ENCODE peak calls at places on chromosomes 7 and 10, in eight cellular contexts. W is stomach, T is brain microvascular endothelial cell, C is OCI-LY7, Y is AG09309, Z is epithelial cell of esophagus, L is BJ, U is testis. F is an unnamed sample.

GRCh38 chr7:149732111-149732561 is 41.3 kb downstream of the ZNF467 start:
- DNase-seq in W (peak; percentile 35), T (no peak), C (no peak), Y (no peak), Z (no peak), L (no peak), U (no peak), F (no peak)

GRCh38 chr10:22321831-22322662 is 1.1 kb downstream of the BMI1 start:
- DNase-seq in W (no peak), T (no peak), C (peak; percentile 20), Y (no peak), Z (no peak), L (no peak), U (no peak), F (peak; percentile 37)

GRCh38 chr10:119454231-119454804 is 88.2 kb downstream of the RGS10 start:
- DNase-seq in W (no peak), T (no peak), C (no peak), Y (no peak), Z (no peak), L (no peak), U (no peak), F (no peak)

GRCh38 chr10:127300868-127301321 is 104.5 kb upstream of the INSYN2A start:
- DNase-seq in W (peak; percentile 40), T (no peak), C (no peak), Y (no peak), Z (no peak), L (no peak), U (no peak), F (no peak)

GRCh38 chr7:162583-163297 is 29.6 kb upstream of the FAM20C start:
- DNase-seq in W (no peak), T (no peak), C (no peak), Y (no peak), Z (no peak), L (peak; percentile 19), U (no peak), F (peak; percentile 32)

GRCh38 chr7:99953649-99954048 is 22.2 kb downstream of the AZGP1 start:
- DNase-seq in W (no peak), T (no peak), C (no peak), Y (peak; percentile 29), Z (peak; percentile 75), L (peak; percentile 4), U (no peak), F (peak; percentile 77)

GRCh38 chr10:110413049-110413783 is 84.5 kb upstream of the DUSP5 start:
- DNase-seq in W (no peak), T (no peak), C (peak; percentile 31), Y (no peak), Z (no peak), L (no peak), U (no peak), F (no peak)

GRCh38 chr10:103793920-103794883 is 61.2 kb downstream of the SH3PXD2A start:
- DNase-seq in W (peak; percentile 92), T (no peak), C (no peak), Y (no peak), Z (no peak), L (no peak), U (no peak), F (peak; percentile 22)

GRCh38 chr10:129777687-129778086 is 186.4 kb downstream of the EBF3 start:
- DNase-seq in W (no peak), T (no peak), C (no peak), Y (no peak), Z (no peak), L (no peak), U (peak; percentile 44), F (no peak)

GRCh38 chr10:52674474-52674873 is 98.1 kb downstream of the MBL2 start:
- DNase-seq in W (no peak), T (no peak), C (no peak), Y (no peak), Z (peak; percentile 71), L (no peak), U (no peak), F (no peak)

GRCh38 chr10:96560970-96561887 is 25.6 kb downstream of the TM9SF3 start:
- DNase-seq in W (no peak), T (no peak), C (no peak), Y (no peak), Z (no peak), L (no peak), U (no peak), F (no peak)

GRCh38 chr7:37536706-37537105 is 88.0 kb upstream of the ELMO1 start:
- DNase-seq in W (no peak), T (no peak), C (no peak), Y (no peak), Z (no peak), L (no peak), U (no peak), F (no peak)

GRCh38 chr7:56175784-56176183 is 59.6 kb upstream of the NUPR2 start:
- DNase-seq in W (no peak), T (no peak), C (no peak), Y (no peak), Z (no peak), L (no peak), U (no peak), F (no peak)

GRCh38 chr10:12679636-12680035 is 321.9 kb downstream of the CCDC3 start:
- DNase-seq in W (no peak), T (no peak), C (no peak), Y (no peak), Z (no peak), L (no peak), U (no peak), F (no peak)

GRCh38 chr7:12685550-12685949 is 1.9 kb upstream of the ARL4A start:
- DNase-seq in W (no peak), T (peak; percentile 39), C (peak; percentile 7), Y (no peak), Z (peak; percentile 30), L (no peak), U (peak; percentile 58), F (no peak)

GRCh38 chr7:132609906-132610520 is 33.7 kb upstream of the PLXNA4 start:
- DNase-seq in W (no peak), T (no peak), C (no peak), Y (no peak), Z (no peak), L (no peak), U (no peak), F (no peak)

GRCh38 chr10:69346776-69347175 is 68.5 kb downstream of the HK1 start:
- DNase-seq in W (no peak), T (no peak), C (no peak), Y (no peak), Z (no peak), L (no peak), U (no peak), F (no peak)

GRCh38 chr7:17674956-17675300 is 265.4 kb downstream of the SNX13 start:
- DNase-seq in W (no peak), T (no peak), C (no peak), Y (no peak), Z (no peak), L (no peak), U (no peak), F (no peak)

GRCh38 chr7:107327986-107328569 is 141.8 kb upstream of the GPR22 start:
- DNase-seq in W (no peak), T (peak; percentile 37), C (no peak), Y (peak; percentile 13), Z (peak; percentile 84), L (peak; percentile 24), U (no peak), F (no peak)

GRCh38 chr10:132449051-132449825 is 52.2 kb downstream of the PWWP2B start:
- DNase-seq in W (peak; percentile 87), T (no peak), C (peak; percentile 57), Y (no peak), Z (peak; percentile 33), L (no peak), U (no peak), F (no peak)

GRCh38 chr7:13159467-13160184 is 472.2 kb downstream of the ARL4A start:
- DNase-seq in W (no peak), T (no peak), C (no peak), Y (no peak), Z (no peak), L (no peak), U (no peak), F (no peak)

GRCh38 chr10:88545359-88545758 is 37.8 kb downstream of the RNLS start:
- DNase-seq in W (no peak), T (no peak), C (no peak), Y (no peak), Z (no peak), L (no peak), U (no peak), F (no peak)

GRCh38 chr7:137668404-137668803 is 178.4 kb downstream of the DGKI start:
- DNase-seq in W (no peak), T (no peak), C (no peak), Y (no peak), Z (no peak), L (no peak), U (no peak), F (no peak)
- H3K4me3 ChIP-seq in W (no peak overlapping the region), T (no peak overlapping the region), C (no peak overlapping the region), Y (no peak overlapping the region), Z (no peak overlapping the region), L (no peak overlapping the region), U (no peak overlapping the region), F (no peak overlapping the region)

DNA sequence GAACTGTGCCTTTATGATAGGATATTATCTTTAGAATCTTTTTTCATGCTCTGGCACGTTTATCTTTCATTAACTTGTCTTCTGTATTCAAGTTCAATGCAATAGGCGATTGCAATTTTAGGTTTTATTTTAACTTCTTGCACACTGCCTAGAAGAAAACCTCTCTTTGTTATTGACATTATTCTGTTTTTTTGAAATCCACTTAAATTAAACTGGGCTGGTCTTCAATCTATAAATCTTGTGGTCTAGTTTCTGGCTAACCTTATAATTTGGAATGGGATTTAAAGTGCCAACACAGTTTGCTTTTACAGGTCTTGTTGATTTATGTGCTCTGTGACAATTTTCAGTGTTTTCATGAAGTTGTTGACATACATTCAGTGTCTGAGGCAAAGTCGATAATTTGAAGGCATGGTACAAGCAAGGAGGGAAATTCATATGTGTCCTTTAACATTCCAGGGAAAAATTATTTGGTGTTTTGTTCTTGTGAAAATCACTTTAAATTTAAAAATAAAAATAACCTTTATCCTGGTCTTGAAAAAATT is 240.9 kb downstream of the KIAA1217 start:
- DNase-seq in W (no peak), T (no peak), C (no peak), Y (no peak), Z (no peak), L (no peak), U (no peak), F (no peak)
- H3K4me3 ChIP-seq in W (peak overlapping the region; percentile 8), T (peak overlapping the region; percentile 32), C (no peak overlapping the region), Y (peak overlapping the region; percentile 25), Z (no peak overlapping the region), L (peak overlapping the region; percentile 23), U (no peak overlapping the region), F (peak overlapping the region; percentile 67)

GRCh38 chr10:113341138-113341537 is 211.7 kb upstream of the HABP2 start:
- DNase-seq in W (no peak), T (no peak), C (no peak), Y (no peak), Z (peak; percentile 76), L (no peak), U (no peak), F (no peak)
- H3K4me3 ChIP-seq in W (no peak overlapping the region), T (no peak overlapping the region), C (no peak overlapping the region), Y (no peak overlapping the region), Z (no peak overlapping the region), L (no peak overlapping the region), U (no peak overlapping the region), F (no peak overlapping the region)

GRCh38 chr10:60382946-60383681 is 6.6 kb downstream of the ANK3 start:
- DNase-seq in W (no peak), T (no peak), C (no peak), Y (peak; percentile 23), Z (peak; percentile 91), L (no peak), U (no peak), F (no peak)
- H3K4me3 ChIP-seq in W (no peak overlapping the region), T (no peak overlapping the region), C (no peak overlapping the region), Y (no peak overlapping the region), Z (no peak overlapping the region), L (no peak overlapping the region), U (no peak overlapping the region), F (no peak overlapping the region)

F was measured in psoas muscle.